ENCODE peak calls at places on chromosomes 6 and 20, in four cellular contexts. H, G, E and O are unnamed samples.
A peak's percentile ranks its signal among the peaks of the same experiment; 100 is the strongest.

GRCh38 chr6:53119349-53119748 is 29.3 kb downstream of the GCM1 start:
- DNase-seq in E (no peak), H (peak; percentile 53), G (no peak), O (no peak)

GRCh38 chr20:60139663-60140446 is 181.6 kb downstream of the CDH26 start:
- DNase-seq in G (no peak), H (no peak), E (no peak), O (no peak)

GRCh38 chr20:20697325-20697845 is 15.1 kb downstream of the RALGAPA2 start:
- DNase-seq in G (no peak), H (no peak), E (no peak), O (no peak)

GRCh38 chr6:37798436-37799262 is 20.9 kb upstream of the ZFAND3 start:
- DNase-seq in E (no peak), G (no peak), H (no peak), O (no peak)

GRCh38 chr20:50305636-50306477 is 115.2 kb downstream of the CEBPB start:
- DNase-seq in E (peak; percentile 35), G (no peak), H (peak; percentile 86), O (no peak)

GRCh38 chr6:137728386-137729349 is 138.4 kb upstream of the TNFAIP3 start:
- DNase-seq in G (peak; percentile 88), E (no peak), H (peak; percentile 86), O (no peak)

GRCh38 chr20:54350415-54350814 is 125.0 kb upstream of the DOK5 start:
- DNase-seq in G (peak; percentile 7), H (peak; percentile 46), E (no peak), O (no peak)

GRCh38 chr20:57500235-57500634 is 24.7 kb downstream of the CTCFL start:
- DNase-seq in E (no peak), G (no peak), H (no peak), O (no peak)

GRCh38 chr20:61659652-61660346 is 405.9 kb downstream of the TAF4 start:
- DNase-seq in H (no peak), E (peak; percentile 43), G (no peak), O (peak; percentile 90)

GRCh38 chr6:127225497-127225896 is 41.2 kb upstream of the RNF146 start:
- DNase-seq in E (no peak), G (no peak), H (no peak), O (no peak)

GRCh38 chr6:3987072-3987471 is 91.9 kb downstream of the FAM217A start:
- DNase-seq in E (no peak), H (peak; percentile 88), G (peak; percentile 52), O (no peak)

GRCh38 chr20:5612476-5613291 is 137.5 kb upstream of the SHLD1 start:
- DNase-seq in H (peak; percentile 82), G (peak; percentile 85), E (no peak), O (no peak)

GRCh38 chr20:438581-439469 is 23.5 kb downstream of the TBC1D20 start:
- DNase-seq in H (no peak), E (no peak), G (no peak), O (no peak)

GRCh38 chr6:85130743-85131142 is 319.1 kb upstream of the NT5E start:
- DNase-seq in H (peak; percentile 19), E (no peak), G (no peak), O (no peak)